ENCODE peak calls at places on chromosomes 7 and 10, in eight cellular contexts. One of them, this sample, is unnamed.
A peak's percentile ranks its signal among the peaks of the same experiment; 100 is the strongest.

GRCh38 chr7:101077303-101078086 is 7.8 kb upstream of the TRIM56 start:
- DNase-seq in NCI-H1092: peak; percentile 73
- DNase-seq in NCI-H510A treated with DMSO at 0.1 percent for 48 hours: peak; percentile 47
- DNase-seq in neuronal stem cell: peak; percentile 74
- DNase-seq in nucleus accumbens: peak; percentile 30
- DNase-seq in germinal center: peak; percentile 85
- DNase-seq in heart right ventricle: peak; percentile 66
- DNase-seq in T-helper 1 cell: peak; percentile 70
- DNase-seq in this sample: peak; percentile 74

GRCh38 chr7:15561840-15562239 is at the start of gene AGMO:
- DNase-seq in NCI-H1092: peak; percentile 27
- DNase-seq in NCI-H510A treated with DMSO at 0.1 percent for 48 hours: peak; percentile 16
- DNase-seq in neuronal stem cell: peak; percentile 6
- DNase-seq in nucleus accumbens: peak; percentile 48
- DNase-seq in germinal center: no peak
- DNase-seq in heart right ventricle: peak; percentile 69
- DNase-seq in T-helper 1 cell: no peak
- DNase-seq in this sample: peak; percentile 28

GRCh38 chr7:3956949-3957348 is 655.9 kb downstream of the SDK1 start:
- DNase-seq in NCI-H1092: no peak
- DNase-seq in NCI-H510A treated with DMSO at 0.1 percent for 48 hours: no peak
- DNase-seq in neuronal stem cell: no peak
- DNase-seq in nucleus accumbens: no peak
- DNase-seq in germinal center: no peak
- DNase-seq in heart right ventricle: no peak
- DNase-seq in T-helper 1 cell: no peak
- DNase-seq in this sample: no peak

GRCh38 chr7:149883452-149883861 is 9.7 kb downstream of the ATP6V0E2 start:
- DNase-seq in NCI-H1092: peak; percentile 15
- DNase-seq in NCI-H510A treated with DMSO at 0.1 percent for 48 hours: peak; percentile 60
- DNase-seq in neuronal stem cell: peak; percentile 49
- DNase-seq in nucleus accumbens: no peak
- DNase-seq in germinal center: no peak
- DNase-seq in heart right ventricle: peak; percentile 55
- DNase-seq in T-helper 1 cell: no peak
- DNase-seq in this sample: peak; percentile 51

GRCh38 chr10:124575107-124576035 is 113.7 kb downstream of the LHPP start:
- DNase-seq in NCI-H1092: no peak
- DNase-seq in NCI-H510A treated with DMSO at 0.1 percent for 48 hours: no peak
- DNase-seq in neuronal stem cell: no peak
- DNase-seq in nucleus accumbens: no peak
- DNase-seq in germinal center: no peak
- DNase-seq in heart right ventricle: no peak
- DNase-seq in T-helper 1 cell: no peak
- DNase-seq in this sample: no peak

GRCh38 chr7:152076940-152077933 is 51.8 kb downstream of the GALNT11 start:
- DNase-seq in NCI-H1092: no peak
- DNase-seq in NCI-H510A treated with DMSO at 0.1 percent for 48 hours: no peak
- DNase-seq in neuronal stem cell: no peak
- DNase-seq in nucleus accumbens: no peak
- DNase-seq in germinal center: no peak
- DNase-seq in heart right ventricle: peak; percentile 19
- DNase-seq in T-helper 1 cell: no peak
- DNase-seq in this sample: no peak

GRCh38 chr10:79375321-79376077 is 28.2 kb downstream of the PPIF start:
- DNase-seq in NCI-H1092: no peak
- DNase-seq in NCI-H510A treated with DMSO at 0.1 percent for 48 hours: no peak
- DNase-seq in neuronal stem cell: no peak
- DNase-seq in nucleus accumbens: no peak
- DNase-seq in germinal center: no peak
- DNase-seq in heart right ventricle: no peak
- DNase-seq in T-helper 1 cell: no peak
- DNase-seq in this sample: peak; percentile 58

GRCh38 chr10:47022311-47023131 is 111.3 kb downstream of the PTPN20 start:
- DNase-seq in NCI-H1092: no peak
- DNase-seq in NCI-H510A treated with DMSO at 0.1 percent for 48 hours: no peak
- DNase-seq in neuronal stem cell: no peak
- DNase-seq in nucleus accumbens: no peak
- DNase-seq in germinal center: no peak
- DNase-seq in heart right ventricle: no peak
- DNase-seq in T-helper 1 cell: no peak
- DNase-seq in this sample: no peak

GRCh38 chr10:71621263-71621751 is 98.3 kb downstream of the C10orf105 start:
- DNase-seq in NCI-H1092: no peak
- DNase-seq in NCI-H510A treated with DMSO at 0.1 percent for 48 hours: no peak
- DNase-seq in neuronal stem cell: no peak
- DNase-seq in nucleus accumbens: no peak
- DNase-seq in germinal center: no peak
- DNase-seq in heart right ventricle: no peak
- DNase-seq in T-helper 1 cell: no peak
- DNase-seq in this sample: no peak

GRCh38 chr7:91557789-91558396 is 293.7 kb downstream of the FZD1 start:
- DNase-seq in NCI-H1092: no peak
- DNase-seq in NCI-H510A treated with DMSO at 0.1 percent for 48 hours: no peak
- DNase-seq in neuronal stem cell: no peak
- DNase-seq in nucleus accumbens: no peak
- DNase-seq in germinal center: no peak
- DNase-seq in heart right ventricle: no peak
- DNase-seq in T-helper 1 cell: no peak
- DNase-seq in this sample: peak; percentile 84

GRCh38 chr10:11018426-11018818 is 750 bp downstream of the CELF2 start:
- DNase-seq in NCI-H1092: no peak
- DNase-seq in NCI-H510A treated with DMSO at 0.1 percent for 48 hours: no peak
- DNase-seq in neuronal stem cell: no peak
- DNase-seq in nucleus accumbens: no peak
- DNase-seq in germinal center: no peak
- DNase-seq in heart right ventricle: peak; percentile 43
- DNase-seq in T-helper 1 cell: peak; percentile 18
- DNase-seq in this sample: no peak

GRCh38 chr10:47403401-47404318 is 19.6 kb upstream of the ZNF488 start:
- DNase-seq in NCI-H1092: no peak
- DNase-seq in NCI-H510A treated with DMSO at 0.1 percent for 48 hours: no peak
- DNase-seq in neuronal stem cell: no peak
- DNase-seq in nucleus accumbens: no peak
- DNase-seq in germinal center: no peak
- DNase-seq in heart right ventricle: no peak
- DNase-seq in T-helper 1 cell: no peak
- DNase-seq in this sample: peak; percentile 39

GRCh38 chr10:123294886-123295285 is 140.7 kb downstream of the BUB3 start:
- DNase-seq in NCI-H1092: no peak
- DNase-seq in NCI-H510A treated with DMSO at 0.1 percent for 48 hours: no peak
- DNase-seq in neuronal stem cell: no peak
- DNase-seq in nucleus accumbens: no peak
- DNase-seq in germinal center: no peak
- DNase-seq in heart right ventricle: no peak
- DNase-seq in T-helper 1 cell: no peak
- DNase-seq in this sample: no peak

GRCh38 chr7:99383791-99384370 is 9.4 kb downstream of the ARPC1B start:
- DNase-seq in NCI-H1092: no peak
- DNase-seq in NCI-H510A treated with DMSO at 0.1 percent for 48 hours: no peak
- DNase-seq in neuronal stem cell: no peak
- DNase-seq in nucleus accumbens: no peak
- DNase-seq in germinal center: no peak
- DNase-seq in heart right ventricle: no peak
- DNase-seq in T-helper 1 cell: no peak
- DNase-seq in this sample: no peak

GRCh38 chr10:978826-979421 is 9.3 kb upstream of the GTPBP4 start:
- DNase-seq in NCI-H1092: no peak
- DNase-seq in NCI-H510A treated with DMSO at 0.1 percent for 48 hours: no peak
- DNase-seq in neuronal stem cell: no peak
- DNase-seq in nucleus accumbens: no peak
- DNase-seq in germinal center: no peak
- DNase-seq in heart right ventricle: no peak
- DNase-seq in T-helper 1 cell: no peak
- DNase-seq in this sample: no peak

GRCh38 chr7:106289848-106290247 is 5.1 kb upstream of the NAMPT start:
- DNase-seq in NCI-H1092: no peak
- DNase-seq in NCI-H510A treated with DMSO at 0.1 percent for 48 hours: no peak
- DNase-seq in neuronal stem cell: no peak
- DNase-seq in nucleus accumbens: no peak
- DNase-seq in germinal center: no peak
- DNase-seq in heart right ventricle: no peak
- DNase-seq in T-helper 1 cell: no peak
- DNase-seq in this sample: peak; percentile 54

GRCh38 chr10:35545878-35546631 is 59.1 kb upstream of the GJD4 start:
- DNase-seq in NCI-H1092: no peak
- DNase-seq in NCI-H510A treated with DMSO at 0.1 percent for 48 hours: no peak
- DNase-seq in neuronal stem cell: no peak
- DNase-seq in nucleus accumbens: no peak
- DNase-seq in germinal center: no peak
- DNase-seq in heart right ventricle: no peak
- DNase-seq in T-helper 1 cell: no peak
- DNase-seq in this sample: peak; percentile 46

GRCh38 chr10:104281694-104282093 is 12.7 kb downstream of the GSTO2 start:
- DNase-seq in NCI-H1092: no peak
- DNase-seq in NCI-H510A treated with DMSO at 0.1 percent for 48 hours: no peak
- DNase-seq in neuronal stem cell: no peak
- DNase-seq in nucleus accumbens: no peak
- DNase-seq in germinal center: no peak
- DNase-seq in heart right ventricle: no peak
- DNase-seq in T-helper 1 cell: no peak
- DNase-seq in this sample: no peak

GRCh38 chr10:97135464-97135863 is 50.3 kb downstream of the SLIT1 start:
- DNase-seq in NCI-H1092: no peak
- DNase-seq in NCI-H510A treated with DMSO at 0.1 percent for 48 hours: no peak
- DNase-seq in neuronal stem cell: no peak
- DNase-seq in nucleus accumbens: no peak
- DNase-seq in germinal center: no peak
- DNase-seq in heart right ventricle: no peak
- DNase-seq in T-helper 1 cell: no peak
- DNase-seq in this sample: no peak

GRCh38 chr10:110174201-110174600 is 33.2 kb upstream of the MXI1 start:
- DNase-seq in NCI-H1092: peak; percentile 19
- DNase-seq in NCI-H510A treated with DMSO at 0.1 percent for 48 hours: no peak
- DNase-seq in neuronal stem cell: no peak
- DNase-seq in nucleus accumbens: no peak
- DNase-seq in germinal center: no peak
- DNase-seq in heart right ventricle: no peak
- DNase-seq in T-helper 1 cell: no peak
- DNase-seq in this sample: no peak

GRCh38 chr10:119297207-119297968 is 90.0 kb downstream of the GRK5 start:
- DNase-seq in NCI-H1092: no peak
- DNase-seq in NCI-H510A treated with DMSO at 0.1 percent for 48 hours: no peak
- DNase-seq in neuronal stem cell: no peak
- DNase-seq in nucleus accumbens: no peak
- DNase-seq in germinal center: no peak
- DNase-seq in heart right ventricle: no peak
- DNase-seq in T-helper 1 cell: no peak
- DNase-seq in this sample: no peak

This sample was measured in fibroblast of pulmonary artery.